ENCODE peak calls at places on chromosomes 5 and 9, in four cellular contexts. P, D, B and C are unnamed samples.
A peak's percentile ranks its signal among the peaks of the same experiment; 100 is the strongest.

GRCh38 chr5:80070338-80071056 is 35.3 kb downstream of the THBS4 start:
- DNase-seq in B (no peak), P (no peak), D (no peak), C (no peak)

GRCh38 chr5:179836225-179837019 is 15.7 kb downstream of the SQSTM1 start:
- DNase-seq in B (no peak), P (peak; percentile 69), D (peak; percentile 30), C (peak; percentile 63)

GRCh38 chr5:53603009-53603687 is 42.7 kb downstream of the NDUFS4 start:
- DNase-seq in D (no peak), P (no peak), B (no peak), C (no peak)

GRCh38 chr5:96080557-96080956 is 118.9 kb upstream of the ELL2 start:
- DNase-seq in P (peak; percentile 72), D (no peak), B (no peak), C (no peak)

GRCh38 chr5:168822745-168823281 is 243.6 kb upstream of the PANK3 start:
- DNase-seq in P (no peak), B (no peak), D (no peak), C (no peak)

GRCh38 chr9:127180457-127181314 is 58.3 kb upstream of the ANGPTL2 start:
- DNase-seq in D (no peak), P (no peak), B (no peak), C (no peak)

GRCh38 chr5:38563624-38564023 is 7.2 kb upstream of the LIFR start:
- DNase-seq in D (no peak), P (no peak), B (no peak), C (no peak)

GRCh38 chr5:124812771-124813358 is 66.4 kb upstream of the ZNF608 start:
- DNase-seq in P (no peak), D (no peak), B (no peak), C (no peak)

GRCh38 chr5:134554319-134555222 is 29.1 kb downstream of the JADE2 start:
- DNase-seq in P (peak; percentile 100), B (no peak), D (peak; percentile 47), C (peak; percentile 79)

GRCh38 chr9:81906656-81907055 is 21.6 kb upstream of the SPATA31D4 start:
- DNase-seq in D (no peak), P (no peak), B (no peak), C (no peak)

GRCh38 chr9:116550728-116551436 is 136.2 kb upstream of the TRIM32 start:
- DNase-seq in P (peak; percentile 35), B (no peak), D (peak; percentile 54), C (no peak)

GRCh38 chr9:98255578-98256296 is at the start of gene TBC1D2:
- DNase-seq in B (peak; percentile 91), P (peak; percentile 94), D (peak; percentile 98), C (peak; percentile 99)
- TF ChIP-seq CTCF in B (no peak), P (peak; percentile 14), D (no peak), C (no peak)

DNA sequence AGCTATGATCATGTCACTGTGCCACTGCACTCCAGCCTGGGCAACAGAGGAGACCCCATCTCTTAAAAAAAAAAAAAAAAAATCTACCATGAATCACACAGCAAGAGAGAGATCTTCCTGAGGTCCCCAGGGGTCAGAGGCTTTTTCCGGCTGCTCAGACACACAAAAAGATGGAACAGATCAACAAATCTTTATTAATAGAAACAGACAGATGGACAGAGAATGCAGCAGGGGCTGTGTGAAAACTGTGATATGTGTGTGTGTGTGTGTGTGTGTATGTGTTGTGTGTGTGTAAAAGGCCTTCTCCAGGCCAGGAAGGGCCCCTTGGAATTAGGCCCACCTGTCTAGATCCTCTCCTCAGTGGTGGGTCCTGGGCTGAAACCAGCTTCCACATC is 3.0 kb downstream of the SIGMAR1 start:
- DNase-seq in D (no peak), P (no peak), B (no peak), C (no peak)
- TF ChIP-seq CTCF in D (no peak), P (no peak), B (no peak), C (no peak)

GRCh38 chr5:132392978-132393825 is 23.7 kb downstream of the SLC22A5 start:
- DNase-seq in D (no peak), P (no peak), B (no peak), C (no peak)

GRCh38 chr5:132391247-132391646 is 21.7 kb downstream of the SLC22A5 start:
- DNase-seq in D (no peak), B (no peak), P (no peak), C (no peak)

GRCh38 chr5:132389453-132390286 is 20.2 kb downstream of the SLC22A5 start:
- DNase-seq in B (no peak), D (peak; percentile 100), P (peak; percentile 99), C (no peak)

GRCh38 chr5:132392411-132392810 is 22.9 kb downstream of the SLC22A5 start:
- DNase-seq in P (no peak), D (no peak), B (no peak), C (no peak)

GRCh38 chr5:132391870-132392269 is 22.4 kb downstream of the SLC22A5 start:
- DNase-seq in D (no peak), P (no peak), B (no peak), C (no peak)
- TF ChIP-seq CTCF in D (no peak), P (no peak), B (no peak), C (no peak)

DNA sequence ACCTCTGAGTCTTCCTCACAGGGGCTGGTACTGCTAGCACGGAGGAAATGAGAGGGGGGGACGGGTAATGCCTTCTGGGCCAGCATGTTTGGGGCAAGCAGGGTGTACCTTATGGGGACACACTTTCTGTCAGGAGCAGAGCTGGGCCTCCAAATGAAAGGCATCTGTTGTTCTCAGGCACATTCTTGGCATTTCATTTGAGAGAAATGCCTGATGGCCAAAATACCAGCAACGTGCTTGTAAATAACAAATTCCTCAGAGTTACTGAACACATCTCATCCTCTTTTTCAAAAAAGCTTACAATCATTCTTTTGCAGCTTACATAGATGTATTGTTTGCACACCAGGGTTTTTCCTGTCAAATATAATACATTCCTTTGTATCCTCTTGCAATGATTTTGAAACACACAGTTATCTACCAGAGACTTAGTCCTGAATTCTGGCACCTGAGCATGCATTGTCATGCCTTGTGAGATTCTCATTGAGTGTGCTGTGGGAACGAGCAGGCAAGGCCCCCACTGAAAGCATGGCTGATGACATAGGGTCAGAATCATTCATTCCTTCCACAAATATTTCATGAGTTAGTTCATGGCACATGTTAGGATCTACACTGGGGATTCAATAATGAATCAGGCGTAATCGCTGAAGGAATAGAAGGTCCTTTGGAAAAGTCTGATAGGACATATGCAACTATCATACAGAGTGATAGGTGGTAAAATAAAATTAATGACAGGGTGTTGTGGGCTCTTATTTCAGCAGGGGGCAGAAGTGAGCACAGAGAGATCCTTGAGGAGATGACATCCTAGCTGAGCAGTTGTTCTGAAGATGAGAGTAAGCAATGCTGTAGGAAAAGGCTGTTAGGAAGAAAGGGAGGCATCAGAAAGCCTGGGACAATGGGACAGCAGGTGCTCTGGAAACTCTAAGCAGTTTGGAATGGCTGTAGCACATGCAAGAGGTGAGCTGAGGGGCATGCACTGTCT is 260.9 kb upstream of the TUT7 start:
- DNase-seq in P (peak; percentile 37), D (no peak), B (no peak), C (peak; percentile 17)
- TF ChIP-seq CTCF in P (peak; percentile 48), D (no peak), B (no peak), C (peak; percentile 10)

DNA sequence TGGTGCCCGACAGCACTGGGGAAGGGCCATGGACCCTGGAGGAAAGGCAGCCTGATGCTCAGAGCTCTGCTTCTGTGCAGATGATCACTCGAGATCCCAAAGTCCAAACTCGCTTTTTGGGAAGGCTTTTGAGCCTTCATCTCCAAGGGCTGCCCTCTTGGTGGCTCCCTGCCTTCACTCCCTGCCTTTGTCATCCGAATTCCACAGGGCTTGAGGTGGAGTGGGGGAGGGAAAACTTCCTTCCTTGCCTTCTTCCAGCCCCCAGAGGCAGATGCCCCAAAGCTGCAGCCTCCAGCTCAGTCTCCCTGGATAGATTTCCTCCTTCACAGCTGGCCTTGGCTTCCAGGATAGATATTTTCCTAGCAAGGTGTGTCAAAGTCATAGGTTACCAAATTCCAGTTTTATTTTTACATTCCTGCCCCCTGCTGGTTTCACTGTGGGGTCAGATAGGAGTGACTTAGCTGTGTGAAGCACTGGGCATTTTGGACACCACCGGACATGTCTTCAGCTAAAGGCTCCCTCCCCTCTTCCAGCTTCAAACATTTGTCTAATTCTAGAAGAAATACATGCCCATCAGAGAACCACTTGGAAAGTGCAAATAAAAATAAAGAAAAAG is 268.2 kb downstream of the HSPA4 start:
- DNase-seq in P (no peak), B (no peak), D (peak; percentile 29), C (no peak)
- TF ChIP-seq CTCF in P (no peak), B (no peak), D (no peak), C (peak; percentile 10)